ENCODE peak calls at places on chromosomes 7 and 10, in four cellular contexts. P, M, O and B are unnamed samples.

GRCh38 chr7:30173058-30173897 is 38.5 kb downstream of the MTURN start:
- DNase-seq in O (peak), M (peak), P (peak), B (peak)

GRCh38 chr7:123324283-123324682 is 124.5 kb upstream of the SLC13A1 start:
- DNase-seq in O (no peak), M (no peak), P (no peak), B (no peak)

GRCh38 chr7:47190462-47190861 is 391.4 kb downstream of the TNS3 start:
- DNase-seq in O (no peak), P (no peak), M (no peak), B (no peak)

GRCh38 chr7:14377646-14378266 is 388.3 kb upstream of the ETV1 start:
- DNase-seq in O (no peak), M (no peak), P (no peak), B (peak)

GRCh38 chr7:74606101-74606908 is 51.2 kb upstream of the GTF2I start:
- DNase-seq in P (no peak), M (peak), O (peak), B (peak)

GRCh38 chr10:13492493-13493180 is 36.2 kb downstream of the BEND7 start:
- DNase-seq in O (no peak), P (no peak), M (no peak), B (peak)

GRCh38 chr7:17564678-17565209 is 266.3 kb downstream of the AHR start:
- DNase-seq in O (no peak), P (no peak), M (no peak), B (peak)

GRCh38 chr10:90925078-90926029 is 4.5 kb upstream of the ANKRD1 start:
- DNase-seq in O (no peak), P (no peak), M (no peak), B (no peak)

GRCh38 chr10:75405201-75406143 is 3.9 kb upstream of the ZNF503 start:
- DNase-seq in O (no peak), P (peak), M (peak), B (peak)

GRCh38 chr10:93757136-93757535 is 600 bp upstream of the LGI1 start:
- DNase-seq in M (no peak), P (no peak), O (peak), B (peak)

GRCh38 chr7:1968397-1969111 is 264.2 kb downstream of the MAD1L1 start:
- DNase-seq in P (no peak), M (no peak), O (no peak), B (no peak)

GRCh38 chr7:6608081-6608480 is 7.3 kb upstream of the ZNF853 start:
- DNase-seq in O (no peak), M (no peak), P (no peak), B (no peak)

GRCh38 chr10:102714621-102715455 is at the start of gene SFXN2:
- DNase-seq in O (no peak), M (peak), P (no peak), B (no peak)

GRCh38 chr7:134893920-134894319 is 92.4 kb upstream of the AGBL3 start:
- DNase-seq in P (no peak), M (no peak), O (no peak), B (no peak)

GRCh38 chr10:61458031-61458430 is 4.8 kb upstream of the TMEM26 start:
- DNase-seq in M (no peak), O (no peak), P (no peak), B (no peak)

GRCh38 chr10:3426190-3426845 is 253.7 kb upstream of the PITRM1 start:
- DNase-seq in O (no peak), P (no peak), M (no peak), B (peak)

GRCh38 chr10:13717936-13718772 is 131.4 kb downstream of the PRPF18 start:
- DNase-seq in O (peak), M (peak), P (peak), B (peak)

GRCh38 chr7:84073476-84073875 is 121.1 kb downstream of the SEMA3A start:
- DNase-seq in P (no peak), O (no peak), M (no peak), B (no peak)

GRCh38 chr7:48262606-48263005 is 91.3 kb downstream of the ABCA13 start:
- DNase-seq in O (no peak), P (no peak), M (no peak), B (no peak)

GRCh38 chr10:124745257-124745656 is 1.1 kb upstream of the FAM53B start:
- DNase-seq in O (no peak), P (no peak), M (no peak), B (no peak)